ENCODE peak calls at places on chromosomes 1 and 21, in nine cellular contexts. O is BJ, L is fibroblast of villous mesenchyme, M is bronchial epithelial cell, Z is transverse colon, B is suprapubic skin, Q is GM12865, S is B cell, X is ovary. D is an unnamed sample.

GRCh38 chr1:172826096-172826741 is 167.3 kb downstream of the FASLG start:
- DNase-seq in O (peak), L (peak), M (peak), Z (no peak), B (no peak), Q (peak), S (peak), X (peak), D (no peak)

GRCh38 chr21:44399955-44400790 is 46.8 kb downstream of the TRPM2 start:
- DNase-seq in O (no peak), L (no peak), M (no peak), Z (no peak), B (no peak), Q (no peak), S (no peak), X (no peak), D (no peak)

GRCh38 chr1:192109576-192109975 is 48.7 kb upstream of the RGS18 start:
- DNase-seq in O (no peak), L (no peak), M (no peak), Z (no peak), B (no peak), Q (no peak), S (no peak), X (no peak), D (no peak)

GRCh38 chr21:34986561-34987533 is 62.3 kb downstream of the RUNX1 start:
- DNase-seq in O (peak), L (peak), M (no peak), Z (no peak), B (no peak), Q (peak), S (no peak), X (no peak), D (peak)

GRCh38 chr1:24875257-24875656 is 54.8 kb downstream of the RUNX3 start:
- DNase-seq in O (no peak), L (no peak), M (no peak), Z (no peak), B (peak), Q (no peak), S (no peak), X (no peak), D (no peak)

GRCh38 chr1:222911866-222912265 is 97.0 kb downstream of the DISP1 start:
- DNase-seq in O (no peak), L (no peak), M (no peak), Z (no peak), B (no peak), Q (no peak), S (no peak), X (no peak), D (no peak)

GRCh38 chr1:179955318-179955638 is 668 bp downstream of the CEP350 start:
- DNase-seq in O (no peak), L (peak), M (peak), Z (no peak), B (no peak), Q (no peak), S (no peak), X (no peak), D (no peak)

GRCh38 chr1:165671531-165671930 is 26.8 kb downstream of the ALDH9A1 start:
- DNase-seq in O (no peak), L (no peak), M (peak), Z (no peak), B (no peak), Q (no peak), S (no peak), X (no peak), D (no peak)

GRCh38 chr1:80533178-80533577 is 1267.6 kb upstream of the ADGRL2 start:
- DNase-seq in O (no peak), L (no peak), M (peak), Z (no peak), B (no peak), Q (no peak), S (no peak), X (no peak), D (no peak)

GRCh38 chr1:961132-961652 is 808 bp downstream of the KLHL17 start:
- DNase-seq in O (no peak), L (no peak), M (no peak), Z (no peak), B (no peak), Q (no peak), S (peak), X (no peak), D (no peak)

GRCh38 chr1:199452627-199453026 is 574.9 kb upstream of the NR5A2 start:
- DNase-seq in O (no peak), L (no peak), M (no peak), Z (no peak), B (no peak), Q (no peak), S (no peak), X (no peak), D (no peak)

GRCh38 chr21:45334591-45335081 is 46.9 kb upstream of the POFUT2 start:
- DNase-seq in O (no peak), L (no peak), M (no peak), Z (no peak), B (no peak), Q (no peak), S (no peak), X (no peak), D (no peak)

GRCh38 chr21:33858672-33859372 is 56.8 kb downstream of the ATP5PO start:
- DNase-seq in O (no peak), L (no peak), M (no peak), Z (no peak), B (no peak), Q (no peak), S (no peak), X (no peak), D (no peak)

GRCh38 chr1:208252126-208252853 is 8.1 kb upstream of the PLXNA2 start:
- DNase-seq in O (no peak), L (no peak), M (no peak), Z (no peak), B (no peak), Q (no peak), S (no peak), X (no peak), D (no peak)

GRCh38 chr1:8903908-8904650 is 25.6 kb upstream of the ENO1 start:
- DNase-seq in O (peak), L (peak), M (peak), Z (peak), B (no peak), Q (no peak), S (no peak), X (peak), D (no peak)

GRCh38 chr1:198272492-198272891 is 115.7 kb downstream of the NEK7 start:
- DNase-seq in O (no peak), L (peak), M (no peak), Z (no peak), B (no peak), Q (no peak), S (no peak), X (no peak), D (no peak)

GRCh38 chr1:229130028-229130668 is 140.8 kb upstream of the RAB4A start:
- DNase-seq in O (no peak), L (no peak), M (no peak), Z (peak), B (no peak), Q (no peak), S (no peak), X (no peak), D (no peak)

GRCh38 chr1:182955596-182956588 is 2.9 kb upstream of the SHCBP1L start:
- DNase-seq in O (peak), L (peak), M (peak), Z (no peak), B (no peak), Q (peak), S (no peak), X (no peak), D (no peak)

GRCh38 chr1:27934818-27935549 is at the start of gene SMPDL3B:
- DNase-seq in O (no peak), L (no peak), M (peak), Z (peak), B (no peak), Q (no peak), S (no peak), X (no peak), D (no peak)

GRCh38 chr1:110734146-110734680 is 59.5 kb upstream of the KCNA3 start:
- DNase-seq in O (no peak), L (no peak), M (no peak), Z (no peak), B (no peak), Q (no peak), S (no peak), X (no peak), D (no peak)

GRCh38 chr1:101109791-101110190 is 84.2 kb upstream of the DPH5 start:
- DNase-seq in O (no peak), L (no peak), M (no peak), Z (no peak), B (no peak), Q (no peak), S (no peak), X (no peak), D (no peak)

GRCh38 chr1:73998348-73998959 is 199.5 kb downstream of the LRRIQ3 start:
- DNase-seq in O (no peak), L (peak), M (peak), Z (no peak), B (no peak), Q (peak), S (no peak), X (no peak), D (no peak)

GRCh38 chr1:37561794-37562132 is 5.0 kb downstream of the DNALI1 start:
- DNase-seq in O (no peak), L (peak), M (peak), Z (no peak), B (no peak), Q (peak), S (peak), X (no peak), D (no peak)

GRCh38 chr1:50704126-50704525 is 255.9 kb downstream of the FAF1 start:
- DNase-seq in O (no peak), L (peak), M (peak), Z (no peak), B (no peak), Q (peak), S (peak), X (no peak), D (no peak)

GRCh38 chr1:46027788-46028573 is 104.4 kb downstream of the PIK3R3 start:
- DNase-seq in O (no peak), L (no peak), M (no peak), Z (no peak), B (no peak), Q (no peak), S (no peak), X (no peak), D (no peak)

GRCh38 chr1:30232288-30232899 is 491.0 kb downstream of the MATN1 start:
- DNase-seq in O (no peak), L (no peak), M (peak), Z (no peak), B (no peak), Q (peak), S (no peak), X (no peak), D (no peak)

GRCh38 chr1:16109571-16109970 is 36.1 kb upstream of the FAM131C start:
- DNase-seq in O (no peak), L (no peak), M (peak), Z (no peak), B (no peak), Q (no peak), S (no peak), X (no peak), D (no peak)

GRCh38 chr1:164709108-164709507 is 150.1 kb downstream of the PBX1 start:
- DNase-seq in O (no peak), L (no peak), M (no peak), Z (no peak), B (no peak), Q (no peak), S (no peak), X (no peak), D (no peak)

GRCh38 chr21:46189959-46190490 is 5.8 kb upstream of the SPATC1L start:
- DNase-seq in O (no peak), L (no peak), M (no peak), Z (no peak), B (peak), Q (no peak), S (peak), X (no peak), D (no peak)

GRCh38 chr21:43740497-43741156 is 21.7 kb downstream of the PDXK start:
- DNase-seq in O (no peak), L (peak), M (peak), Z (peak), B (no peak), Q (no peak), S (no peak), X (peak), D (no peak)

DNA sequence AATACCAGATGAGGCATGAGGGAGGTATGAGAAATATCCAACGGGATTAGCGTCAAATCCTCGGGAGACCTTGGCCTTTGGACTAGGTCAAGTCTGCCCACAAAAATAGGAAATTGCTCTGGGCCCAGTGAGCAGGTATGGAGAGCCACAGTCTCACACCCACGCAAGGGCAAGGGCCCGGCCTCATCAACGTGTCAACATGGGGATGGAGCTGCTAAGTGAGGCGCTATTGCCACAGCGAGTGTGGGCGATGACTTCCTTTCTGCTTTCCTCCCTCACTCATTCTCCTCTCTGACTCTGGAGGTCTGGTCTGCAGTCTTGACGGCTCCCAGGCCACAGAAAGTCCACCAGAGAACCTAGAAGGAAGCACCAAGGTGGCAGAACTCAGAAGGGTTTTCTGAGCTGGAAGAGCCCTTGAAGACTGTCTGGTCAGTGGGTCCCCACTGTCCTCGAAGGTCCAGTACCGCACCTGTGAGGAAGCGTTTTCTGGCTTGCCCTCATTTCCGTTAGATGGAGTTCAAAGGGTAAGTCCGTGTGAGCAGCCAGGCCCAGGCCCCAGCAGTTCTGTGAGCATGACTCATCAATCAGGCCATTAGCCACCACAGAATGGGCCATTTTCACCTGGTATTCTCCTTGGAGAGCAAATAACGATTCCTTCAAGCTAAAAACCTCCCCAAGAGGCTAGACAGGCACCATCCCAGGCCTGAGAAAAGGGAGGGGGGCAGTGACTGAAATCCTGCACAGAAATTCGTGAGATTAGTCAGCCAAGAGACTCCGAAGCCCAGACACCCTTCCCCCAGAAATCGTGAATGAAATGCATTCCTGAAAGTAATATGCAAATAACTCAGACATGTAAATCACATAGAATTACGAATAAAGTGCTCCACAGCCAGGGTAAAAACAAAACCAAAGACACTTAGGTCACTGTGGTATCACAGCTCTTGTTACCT is 66.2 kb downstream of the BCAR3 start:
- DNase-seq in O (peak), L (peak), M (peak), Z (peak), B (no peak), Q (peak), S (no peak), X (no peak), D (peak)
- TF ChIP-seq CTCF in O (no peak), L (no peak), M (no peak), Z (no peak), B (no peak), Q (no peak), S (no peak), X (no peak), D (no peak)

GRCh38 chr1:2049517-2050481 is at the start of gene PRKCZ:
- DNase-seq in O (no peak), L (peak), M (peak), Z (peak), B (no peak), Q (peak), S (peak), X (peak), D (peak)
- TF ChIP-seq CTCF in O (peak), L (peak), M (peak), Z (peak), B (no peak), Q (no peak), S (no peak), X (no peak), D (no peak)

DNA sequence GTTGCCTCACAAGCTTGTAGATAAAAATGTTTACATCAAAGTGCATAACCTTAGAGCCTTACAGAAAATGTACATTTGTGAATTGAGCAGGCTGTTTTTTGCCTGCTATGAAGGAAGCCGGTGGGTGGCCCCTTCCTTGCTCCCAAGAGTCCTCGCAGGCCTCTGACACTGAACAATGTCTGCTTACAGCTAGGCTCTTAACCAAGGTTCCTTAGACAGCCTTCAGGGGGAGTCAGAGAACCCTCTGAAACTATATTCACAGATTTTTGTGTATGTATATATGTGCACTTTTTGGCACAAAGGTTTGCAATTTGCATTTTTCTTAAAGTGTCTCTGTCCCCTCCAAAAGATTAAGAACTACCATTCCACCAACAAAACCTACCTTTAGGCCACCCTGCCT is 282.6 kb downstream of the BARHL2 start:
- DNase-seq in O (no peak), L (no peak), M (peak), Z (no peak), B (no peak), Q (no peak), S (no peak), X (no peak), D (no peak)
- TF ChIP-seq CTCF in O (no peak), L (peak), M (peak), Z (no peak), B (no peak), Q (peak), S (no peak), X (no peak), D (no peak)

DNA sequence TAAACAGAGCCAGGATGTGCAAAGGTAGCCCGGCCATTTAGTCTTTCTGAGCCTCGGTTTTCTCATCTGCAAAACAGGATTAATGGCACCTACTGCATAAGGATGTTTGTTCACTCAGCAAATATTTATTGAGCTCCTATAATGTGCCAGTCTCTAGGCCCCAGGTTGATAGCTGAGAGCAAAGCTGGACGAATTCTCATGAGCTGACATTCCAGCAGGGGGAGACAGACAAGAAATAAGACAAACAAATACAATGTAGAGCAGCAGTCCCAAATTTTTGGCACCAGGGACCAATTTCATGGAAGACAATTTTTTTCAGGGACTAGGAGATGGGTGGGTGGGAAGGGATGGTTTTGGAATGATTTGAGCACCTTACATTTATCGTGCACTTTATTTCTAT is 74.3 kb upstream of the PAX7 start:
- DNase-seq in O (no peak), L (peak), M (peak), Z (no peak), B (no peak), Q (peak), S (no peak), X (no peak), D (no peak)
- TF ChIP-seq CTCF in O (peak), L (peak), M (peak), Z (peak), B (no peak), Q (peak), S (no peak), X (no peak), D (no peak)

GRCh38 chr1:85708826-85709222 is 591 bp upstream of the ZNHIT6 start:
- DNase-seq in O (no peak), L (no peak), M (no peak), Z (peak), B (no peak), Q (no peak), S (no peak), X (no peak), D (no peak)
- TF ChIP-seq CTCF in O (no peak), L (no peak), M (no peak), Z (no peak), B (no peak), Q (no peak), S (no peak), X (no peak), D (no peak)